ENCODE peak calls at places on chromosomes 5 and 9, in six cellular contexts. One of them, this sample, is unnamed. For H3K36me3, the result is how much of the 10 kb centered on the place peaks cover.

GRCh38 chr9:129252937-129253819 is 75.1 kb upstream of the IER5L start:
- DNase-seq in neuronal stem cell: no peak
- DNase-seq in trophoblast cell: no peak
- DNase-seq in mesenchymal stem cell: no peak
- DNase-seq in IMR-90: no peak
- DNase-seq in H1: no peak
- DNase-seq in this sample: no peak

GRCh38 chr9:81601639-81602623 is 87.4 kb downstream of the TLE1 start:
- DNase-seq in neuronal stem cell: no peak
- DNase-seq in trophoblast cell: no peak
- DNase-seq in mesenchymal stem cell: peak
- DNase-seq in IMR-90: peak
- DNase-seq in H1: no peak
- DNase-seq in this sample: peak

GRCh38 chr9:75889977-75890540 is 414 bp upstream of the PCSK5 start:
- DNase-seq in neuronal stem cell: no peak
- DNase-seq in trophoblast cell: peak
- DNase-seq in mesenchymal stem cell: peak
- DNase-seq in IMR-90: peak
- DNase-seq in H1: no peak
- DNase-seq in this sample: no peak

GRCh38 chr5:136382071-136382470 is 16.7 kb upstream of the TRPC7 start:
- DNase-seq in neuronal stem cell: no peak
- DNase-seq in trophoblast cell: no peak
- DNase-seq in mesenchymal stem cell: no peak
- DNase-seq in IMR-90: no peak
- DNase-seq in H1: no peak
- DNase-seq in this sample: peak

GRCh38 chr5:151895660-151896040 is 29.0 kb downstream of the GLRA1 start:
- DNase-seq in neuronal stem cell: no peak
- DNase-seq in trophoblast cell: no peak
- DNase-seq in mesenchymal stem cell: peak
- DNase-seq in IMR-90: no peak
- DNase-seq in H1: no peak
- DNase-seq in this sample: no peak

GRCh38 chr9:86807577-86807976 is 139.7 kb downstream of the GAS1 start:
- DNase-seq in neuronal stem cell: peak
- DNase-seq in trophoblast cell: no peak
- DNase-seq in mesenchymal stem cell: no peak
- DNase-seq in IMR-90: no peak
- DNase-seq in H1: no peak
- DNase-seq in this sample: peak

GRCh38 chr5:71767661-71768060 is 48.6 kb downstream of the CARTPT start:
- DNase-seq in neuronal stem cell: no peak
- DNase-seq in trophoblast cell: no peak
- DNase-seq in mesenchymal stem cell: no peak
- DNase-seq in IMR-90: peak
- DNase-seq in H1: no peak
- DNase-seq in this sample: no peak

GRCh38 chr5:160297004-160297403 is 15.4 kb downstream of the CCNJL start:
- DNase-seq in neuronal stem cell: no peak
- DNase-seq in trophoblast cell: no peak
- DNase-seq in mesenchymal stem cell: no peak
- DNase-seq in IMR-90: peak
- DNase-seq in H1: no peak
- DNase-seq in this sample: no peak

GRCh38 chr5:125093776-125094175 is 347.3 kb upstream of the ZNF608 start:
- DNase-seq in neuronal stem cell: no peak
- DNase-seq in trophoblast cell: no peak
- DNase-seq in mesenchymal stem cell: peak
- DNase-seq in IMR-90: peak
- DNase-seq in H1: peak
- DNase-seq in this sample: peak

GRCh38 chr5:135541969-135542502 is 6.3 kb upstream of the NEUROG1 start:
- DNase-seq in neuronal stem cell: no peak
- DNase-seq in trophoblast cell: no peak
- DNase-seq in mesenchymal stem cell: no peak
- DNase-seq in IMR-90: no peak
- DNase-seq in H1: no peak
- DNase-seq in this sample: no peak

GRCh38 chr9:136616307-136616635 is 46.4 kb upstream of the EGFL7 start:
- DNase-seq in neuronal stem cell: no peak
- DNase-seq in trophoblast cell: no peak
- DNase-seq in mesenchymal stem cell: no peak
- DNase-seq in IMR-90: no peak
- DNase-seq in H1: no peak
- DNase-seq in this sample: no peak

GRCh38 chr5:137533963-137534362 is 34.8 kb upstream of the SPOCK1 start:
- DNase-seq in neuronal stem cell: no peak
- DNase-seq in trophoblast cell: no peak
- DNase-seq in mesenchymal stem cell: no peak
- DNase-seq in IMR-90: no peak
- DNase-seq in H1: no peak
- DNase-seq in this sample: no peak

GRCh38 chr5:97838214-97838613 is 655.2 kb upstream of the RIOK2 start:
- DNase-seq in neuronal stem cell: no peak
- DNase-seq in trophoblast cell: no peak
- DNase-seq in mesenchymal stem cell: peak
- DNase-seq in IMR-90: peak
- DNase-seq in H1: no peak
- DNase-seq in this sample: no peak

GRCh38 chr5:60993425-60993824 is 48.4 kb downstream of the NDUFAF2 start:
- DNase-seq in neuronal stem cell: no peak
- DNase-seq in trophoblast cell: no peak
- DNase-seq in mesenchymal stem cell: no peak
- DNase-seq in IMR-90: no peak
- DNase-seq in H1: no peak
- DNase-seq in this sample: peak

GRCh38 chr9:4058931-4059330 is 240.9 kb downstream of the GLIS3 start:
- DNase-seq in neuronal stem cell: no peak
- DNase-seq in trophoblast cell: no peak
- DNase-seq in mesenchymal stem cell: no peak
- DNase-seq in IMR-90: no peak
- DNase-seq in H1: no peak
- DNase-seq in this sample: no peak

GRCh38 chr9:108703414-108703813 is 152.4 kb downstream of the ACTL7B start:
- DNase-seq in neuronal stem cell: no peak
- DNase-seq in trophoblast cell: peak
- DNase-seq in mesenchymal stem cell: no peak
- DNase-seq in IMR-90: no peak
- DNase-seq in H1: no peak
- DNase-seq in this sample: no peak

GRCh38 chr5:38265546-38266179 is 7.3 kb downstream of the EGFLAM start:
- DNase-seq in neuronal stem cell: peak
- DNase-seq in trophoblast cell: peak
- DNase-seq in mesenchymal stem cell: peak
- DNase-seq in IMR-90: peak
- DNase-seq in H1: no peak
- DNase-seq in this sample: peak

GRCh38 chr5:104699438-104699837 is 1136.8 kb upstream of the NUDT12 start:
- DNase-seq in neuronal stem cell: no peak
- DNase-seq in trophoblast cell: no peak
- DNase-seq in mesenchymal stem cell: no peak
- DNase-seq in IMR-90: no peak
- DNase-seq in H1: no peak
- DNase-seq in this sample: no peak

GRCh38 chr5:134813407-134813806 is 32.4 kb upstream of the C5orf24 start:
- DNase-seq in neuronal stem cell: no peak
- DNase-seq in trophoblast cell: no peak
- DNase-seq in mesenchymal stem cell: no peak
- DNase-seq in IMR-90: no peak
- DNase-seq in H1: no peak
- DNase-seq in this sample: no peak

GRCh38 chr5:80034559-80034958 is 589 bp upstream of the THBS4 start:
- DNase-seq in neuronal stem cell: no peak
- DNase-seq in trophoblast cell: no peak
- DNase-seq in mesenchymal stem cell: peak
- DNase-seq in IMR-90: no peak
- DNase-seq in H1: no peak
- DNase-seq in this sample: no peak

GRCh38 chr5:32531885-32532520 is 53.4 kb upstream of the SUB1 start:
- DNase-seq in neuronal stem cell: no peak
- DNase-seq in trophoblast cell: peak
- DNase-seq in mesenchymal stem cell: peak
- DNase-seq in IMR-90: peak
- DNase-seq in H1: peak
- DNase-seq in this sample: peak

GRCh38 chr5:6755519-6755918 is 42.3 kb downstream of the TENT4A start:
- DNase-seq in neuronal stem cell: no peak
- DNase-seq in trophoblast cell: no peak
- DNase-seq in mesenchymal stem cell: no peak
- DNase-seq in IMR-90: no peak
- DNase-seq in H1: no peak
- DNase-seq in this sample: no peak

GRCh38 chr5:176738851-176739250 is 71.5 kb upstream of the UNC5A start:
- DNase-seq in neuronal stem cell: no peak
- DNase-seq in trophoblast cell: no peak
- DNase-seq in mesenchymal stem cell: no peak
- DNase-seq in IMR-90: no peak
- DNase-seq in H1: no peak
- DNase-seq in this sample: no peak

GRCh38 chr9:99356512-99356971 is 134.5 kb downstream of the SEC61B start:
- DNase-seq in neuronal stem cell: no peak
- DNase-seq in trophoblast cell: peak
- DNase-seq in mesenchymal stem cell: no peak
- DNase-seq in IMR-90: no peak
- DNase-seq in H1: no peak
- DNase-seq in this sample: no peak

GRCh38 chr9:95506692-95507455 is 9.9 kb downstream of the PTCH1 start:
- DNase-seq in neuronal stem cell: no peak
- DNase-seq in trophoblast cell: peak
- DNase-seq in mesenchymal stem cell: peak
- DNase-seq in IMR-90: peak
- DNase-seq in H1: no peak
- DNase-seq in this sample: peak

GRCh38 chr5:93831449-93831848 is 90.0 kb upstream of the POU5F2 start:
- DNase-seq in neuronal stem cell: no peak
- DNase-seq in trophoblast cell: peak
- DNase-seq in mesenchymal stem cell: peak
- DNase-seq in IMR-90: peak
- DNase-seq in H1: no peak
- DNase-seq in this sample: no peak

GRCh38 chr5:141486091-141486490 is 1.3 kb downstream of the PCDHGC4 start:
- DNase-seq in neuronal stem cell: no peak
- DNase-seq in trophoblast cell: no peak
- DNase-seq in mesenchymal stem cell: no peak
- DNase-seq in IMR-90: no peak
- DNase-seq in H1: no peak
- DNase-seq in this sample: no peak
- H3K4me3 ChIP-seq in neuronal stem cell: no peak
- H3K4me3 ChIP-seq in trophoblast cell: no peak
- H3K4me3 ChIP-seq in mesenchymal stem cell: no peak
- H3K4me3 ChIP-seq in IMR-90: no peak
- H3K4me3 ChIP-seq in H1: no peak
- H3K4me3 ChIP-seq in this sample: no peak

GRCh38 chr5:153572393-153572930 is 82.0 kb downstream of the GRIA1 start:
- DNase-seq in neuronal stem cell: peak
- DNase-seq in trophoblast cell: no peak
- DNase-seq in mesenchymal stem cell: no peak
- DNase-seq in IMR-90: no peak
- DNase-seq in H1: no peak
- DNase-seq in this sample: no peak

GRCh38 chr5:153571157-153571556 is 80.7 kb downstream of the GRIA1 start:
- DNase-seq in neuronal stem cell: no peak
- DNase-seq in trophoblast cell: no peak
- DNase-seq in mesenchymal stem cell: no peak
- DNase-seq in IMR-90: no peak
- DNase-seq in H1: no peak
- DNase-seq in this sample: no peak

GRCh38 chr5:153565822-153566221 is 75.4 kb downstream of the GRIA1 start:
- DNase-seq in neuronal stem cell: no peak
- DNase-seq in trophoblast cell: no peak
- DNase-seq in mesenchymal stem cell: peak
- DNase-seq in IMR-90: peak
- DNase-seq in H1: no peak
- DNase-seq in this sample: no peak

GRCh38 chr5:153573326-153574033 is 83.0 kb downstream of the GRIA1 start:
- DNase-seq in neuronal stem cell: no peak
- DNase-seq in trophoblast cell: no peak
- DNase-seq in mesenchymal stem cell: no peak
- DNase-seq in IMR-90: no peak
- DNase-seq in H1: no peak
- DNase-seq in this sample: no peak

GRCh38 chr5:153569036-153569435 is 78.6 kb downstream of the GRIA1 start:
- DNase-seq in neuronal stem cell: no peak
- DNase-seq in trophoblast cell: no peak
- DNase-seq in mesenchymal stem cell: no peak
- DNase-seq in IMR-90: peak
- DNase-seq in H1: no peak
- DNase-seq in this sample: no peak
- H3K36me3 ChIP-seq in neuronal stem cell: under half
- H3K36me3 ChIP-seq in trophoblast cell: under half
- H3K36me3 ChIP-seq in mesenchymal stem cell: under half
- H3K36me3 ChIP-seq in IMR-90: under half
- H3K36me3 ChIP-seq in H1: under half
- H3K36me3 ChIP-seq in this sample: under half

DNA sequence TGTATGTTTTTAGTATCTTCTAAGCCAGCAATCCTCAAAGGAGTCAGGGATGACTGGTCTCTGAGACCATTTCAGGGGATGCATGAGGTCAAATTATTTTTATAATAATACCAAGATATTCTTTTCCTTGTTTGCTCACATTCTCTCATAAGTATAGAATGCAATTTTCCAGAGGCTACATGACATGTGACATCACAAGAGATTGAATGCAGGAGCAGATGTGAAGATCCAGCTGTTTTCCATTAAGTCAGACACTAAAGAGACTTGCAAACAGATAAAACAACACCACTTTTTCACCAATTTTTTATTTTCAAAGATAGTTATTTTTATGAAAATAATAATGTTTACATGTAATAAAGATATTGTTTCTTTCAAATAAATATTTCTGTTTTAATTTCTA is 22.0 kb upstream of the FREM1 start:
- DNase-seq in neuronal stem cell: no peak
- DNase-seq in trophoblast cell: no peak
- DNase-seq in mesenchymal stem cell: no peak
- DNase-seq in IMR-90: no peak
- DNase-seq in H1: no peak
- DNase-seq in this sample: no peak
- H3K4ac ChIP-seq in neuronal stem cell: no peak
- H3K4ac ChIP-seq in trophoblast cell: no peak
- H3K4ac ChIP-seq in mesenchymal stem cell: no peak
- H3K4ac ChIP-seq in IMR-90: no peak
- H3K4ac ChIP-seq in H1: no peak
- H3K4ac ChIP-seq in this sample: no peak

DNA sequence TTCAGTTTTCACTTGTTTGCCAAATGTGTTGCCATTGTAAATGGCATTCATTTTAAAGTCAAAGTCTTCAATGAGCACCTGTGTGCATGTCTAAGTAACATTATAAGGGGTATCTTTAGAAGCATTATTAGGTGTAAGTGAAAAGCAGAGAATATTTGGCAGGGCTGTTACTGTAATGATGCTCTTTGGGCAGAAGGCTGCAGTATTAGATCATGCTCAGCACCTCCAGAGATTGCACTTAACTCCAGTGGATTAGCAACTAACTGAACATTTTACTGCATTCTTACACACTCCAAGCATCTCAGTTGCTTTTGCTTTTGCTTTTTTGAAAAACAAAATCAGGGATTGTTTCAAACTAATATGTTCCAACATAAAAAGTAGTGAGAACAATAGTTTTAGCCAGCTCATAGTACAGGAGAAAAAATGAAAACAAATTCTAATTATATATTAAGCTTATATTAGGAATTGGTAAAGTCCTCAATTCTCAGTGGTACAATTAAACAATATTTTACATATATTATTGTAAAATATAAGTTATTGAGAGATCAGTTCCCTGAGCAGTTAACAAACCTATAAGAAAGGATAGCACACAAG is 1740.9 kb upstream of the CDH9 start:
- DNase-seq in neuronal stem cell: no peak
- DNase-seq in trophoblast cell: no peak
- DNase-seq in mesenchymal stem cell: peak
- DNase-seq in IMR-90: no peak
- DNase-seq in H1: no peak
- DNase-seq in this sample: peak
- H3K4me3 ChIP-seq in neuronal stem cell: no peak
- H3K4me3 ChIP-seq in trophoblast cell: no peak
- H3K4me3 ChIP-seq in mesenchymal stem cell: no peak
- H3K4me3 ChIP-seq in IMR-90: no peak
- H3K4me3 ChIP-seq in H1: no peak
- H3K4me3 ChIP-seq in this sample: no peak